ENCODE peak calls at places on chromosomes 5 and 9, in ten cellular contexts. Y, V, X, K, S, C, M, F, A and E are unnamed samples.

GRCh38 chr9:19137282-19137681 is 10.0 kb upstream of the PLIN2 start:
- DNase-seq in Y (peak), V (peak), X (no peak), K (no peak), S (peak), C (no peak), M (no peak), F (no peak), A (no peak), E (no peak)

GRCh38 chr5:138539791-138540190 is 3.2 kb downstream of the ETF1 start:
- DNase-seq in Y (no peak), V (no peak), X (no peak), K (no peak), S (no peak), C (no peak), M (no peak), F (no peak), A (no peak), E (no peak)

GRCh38 chr9:136397643-136398042 is 2.3 kb downstream of the SNAPC4 start:
- DNase-seq in Y (no peak), V (no peak), X (no peak), K (no peak), S (no peak), C (no peak), M (no peak), F (no peak), A (no peak), E (no peak)

GRCh38 chr9:28435456-28435855 is 862.2 kb upstream of the C9orf72 start:
- DNase-seq in Y (no peak), V (no peak), X (no peak), K (no peak), S (no peak), C (no peak), M (no peak), F (no peak), A (no peak), E (no peak)

GRCh38 chr9:37241340-37241739 is 121.0 kb downstream of the ZCCHC7 start:
- DNase-seq in Y (no peak), V (no peak), X (no peak), K (no peak), S (no peak), C (no peak), M (no peak), F (no peak), A (no peak), E (no peak)

GRCh38 chr5:153402550-153402949 is 87.9 kb upstream of the GRIA1 start:
- DNase-seq in Y (peak), V (peak), X (no peak), K (no peak), S (peak), C (no peak), M (no peak), F (no peak), A (no peak), E (no peak)

GRCh38 chr5:21919417-21920022 is 933.6 kb downstream of the CDH12 start:
- DNase-seq in Y (no peak), V (peak), X (peak), K (no peak), S (peak), C (peak), M (no peak), F (peak), A (peak), E (no peak)

GRCh38 chr9:134034215-134035040 is 9.1 kb downstream of the BRD3OS start:
- DNase-seq in Y (no peak), V (no peak), X (no peak), K (no peak), S (no peak), C (no peak), M (no peak), F (no peak), A (no peak), E (no peak)

GRCh38 chr5:87195616-87196015 is 72.1 kb upstream of the RASA1 start:
- DNase-seq in Y (peak), V (no peak), X (no peak), K (no peak), S (peak), C (no peak), M (no peak), F (no peak), A (no peak), E (no peak)

GRCh38 chr5:40220260-40220659 is 459.5 kb upstream of the PTGER4 start:
- DNase-seq in Y (no peak), V (no peak), X (no peak), K (no peak), S (no peak), C (no peak), M (no peak), F (no peak), A (no peak), E (no peak)

GRCh38 chr5:135437796-135438560 is 9.2 kb downstream of the DCANP1 start:
- DNase-seq in Y (peak), V (peak), X (no peak), K (peak), S (peak), C (no peak), M (peak), F (no peak), A (no peak), E (no peak)

GRCh38 chr5:16933337-16933736 is 2.8 kb downstream of the MYO10 start:
- DNase-seq in Y (no peak), V (no peak), X (no peak), K (no peak), S (no peak), C (no peak), M (no peak), F (no peak), A (no peak), E (no peak)

GRCh38 chr5:176405656-176406435 is 10.5 kb downstream of the CLTB start:
- DNase-seq in Y (no peak), V (no peak), X (peak), K (no peak), S (no peak), C (no peak), M (no peak), F (no peak), A (no peak), E (no peak)

GRCh38 chr9:106862946-106863740 is at the start of gene ZNF462:
- DNase-seq in Y (no peak), V (peak), X (peak), K (peak), S (peak), C (peak), M (peak), F (peak), A (peak), E (no peak)

GRCh38 chr5:159226451-159226850 is 17.1 kb upstream of the RNF145 start:
- DNase-seq in Y (no peak), V (no peak), X (no peak), K (no peak), S (no peak), C (no peak), M (no peak), F (no peak), A (no peak), E (no peak)

GRCh38 chr5:71782771-71783770 is 64.0 kb downstream of the CARTPT start:
- DNase-seq in Y (peak), V (peak), X (peak), K (peak), S (peak), C (peak), M (peak), F (peak), A (peak), E (no peak)

GRCh38 chr9:112487799-112488345 is 1.2 kb downstream of the KIAA1958 start:
- DNase-seq in Y (no peak), V (peak), X (peak), K (no peak), S (no peak), C (no peak), M (no peak), F (no peak), A (no peak), E (no peak)

GRCh38 chr9:125867752-125868400 is 120.7 kb downstream of the PBX3 start:
- DNase-seq in Y (no peak), V (peak), X (no peak), K (no peak), S (no peak), C (no peak), M (no peak), F (no peak), A (no peak), E (no peak)

GRCh38 chr5:85010014-85010562 is 625.4 kb upstream of the EDIL3 start:
- DNase-seq in Y (no peak), V (no peak), X (no peak), K (no peak), S (no peak), C (no peak), M (no peak), F (no peak), A (no peak), E (no peak)

GRCh38 chr5:78549043-78549442 is 99.5 kb downstream of the LHFPL2 start:
- DNase-seq in Y (no peak), V (no peak), X (no peak), K (no peak), S (no peak), C (no peak), M (no peak), F (no peak), A (no peak), E (peak)

GRCh38 chr5:80736730-80737129 is 81.9 kb upstream of the DHFR start:
- DNase-seq in Y (no peak), V (peak), X (no peak), K (no peak), S (peak), C (no peak), M (no peak), F (no peak), A (no peak), E (no peak)

GRCh38 chr9:72089461-72090130 is 29.2 kb upstream of the C9orf57 start:
- DNase-seq in Y (no peak), V (no peak), X (no peak), K (no peak), S (no peak), C (no peak), M (no peak), F (no peak), A (no peak), E (no peak)

GRCh38 chr5:9610969-9611368 is 19.2 kb downstream of the TAS2R1 start:
- DNase-seq in Y (no peak), V (no peak), X (no peak), K (no peak), S (no peak), C (no peak), M (no peak), F (no peak), A (no peak), E (no peak)

GRCh38 chr5:66413931-66414330 is 182.3 kb upstream of the MAST4 start:
- DNase-seq in Y (no peak), V (no peak), X (no peak), K (no peak), S (no peak), C (no peak), M (no peak), F (no peak), A (no peak), E (no peak)

GRCh38 chr5:7872517-7873149 is 3.7 kb downstream of the MTRR start:
- DNase-seq in Y (no peak), V (no peak), X (no peak), K (no peak), S (no peak), C (no peak), M (no peak), F (no peak), A (no peak), E (no peak)

GRCh38 chr5:6359534-6359933 is 18.8 kb downstream of the MED10 start:
- DNase-seq in Y (no peak), V (no peak), X (no peak), K (no peak), S (no peak), C (no peak), M (no peak), F (no peak), A (no peak), E (no peak)

GRCh38 chr9:137724818-137725240 is 106.0 kb downstream of the EHMT1 start:
- DNase-seq in Y (no peak), V (no peak), X (no peak), K (no peak), S (no peak), C (no peak), M (no peak), F (no peak), A (no peak), E (no peak)

GRCh38 chr9:4375424-4376195 is 75.7 kb upstream of the GLIS3 start:
- DNase-seq in Y (peak), V (peak), X (no peak), K (no peak), S (peak), C (no peak), M (no peak), F (no peak), A (peak), E (no peak)

GRCh38 chr9:91148306-91148705 is 213.4 kb downstream of the AUH start:
- DNase-seq in Y (no peak), V (no peak), X (no peak), K (no peak), S (no peak), C (no peak), M (no peak), F (no peak), A (no peak), E (no peak)

GRCh38 chr5:67699560-67699959 is 503.0 kb upstream of the CD180 start:
- DNase-seq in Y (no peak), V (no peak), X (no peak), K (no peak), S (no peak), C (no peak), M (no peak), F (no peak), A (no peak), E (no peak)

GRCh38 chr9:87863882-87864465 is 18.7 kb upstream of the SPATA31E1 start:
- DNase-seq in Y (no peak), V (no peak), X (no peak), K (no peak), S (no peak), C (no peak), M (no peak), F (no peak), A (no peak), E (no peak)

DNA sequence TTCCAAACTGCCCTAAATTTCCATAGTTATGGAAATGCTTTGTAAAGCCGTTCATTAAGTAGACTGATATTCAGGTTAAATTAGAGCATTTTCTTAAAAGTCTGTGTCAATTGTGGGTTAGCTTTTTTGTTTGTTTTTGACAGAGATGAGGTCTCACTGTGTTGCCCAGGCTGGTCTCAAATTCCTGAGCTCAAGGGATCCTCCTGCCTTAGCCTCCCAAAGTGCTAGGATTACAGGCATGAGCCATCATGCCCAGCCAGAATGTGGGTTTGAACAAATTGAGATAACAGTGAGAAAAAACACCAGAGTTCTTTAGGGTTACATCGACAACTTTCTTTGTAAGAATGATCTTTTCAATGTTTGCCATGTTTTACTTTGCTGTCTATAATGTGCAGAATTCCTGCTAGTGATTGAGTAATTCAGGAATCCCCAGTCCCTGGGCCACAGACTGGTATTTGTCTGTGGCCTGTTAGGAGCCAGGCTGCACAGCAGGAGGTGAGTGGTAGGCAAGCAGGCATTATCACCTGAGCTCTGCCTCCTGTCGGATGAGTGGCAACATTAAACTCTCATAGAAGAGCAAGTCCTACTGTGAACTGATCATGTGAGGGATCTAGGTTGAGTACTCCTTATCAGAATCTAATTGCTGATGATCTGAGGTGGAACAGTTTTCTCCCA is 80.5 kb downstream of the RAI14 start:
- DNase-seq in Y (no peak), V (no peak), X (no peak), K (no peak), S (no peak), C (no peak), M (no peak), F (no peak), A (no peak), E (no peak)
- TF ChIP-seq CTCF in Y (no peak), V (no peak), X (no peak), K (no peak), S (no peak), C (no peak), M (no peak), F (no peak), A (no peak), E (no peak)

GRCh38 chr9:110198357-110198756 is 9.6 kb downstream of the C9orf152 start:
- DNase-seq in Y (no peak), V (no peak), X (no peak), K (no peak), S (no peak), C (no peak), M (no peak), F (no peak), A (no peak), E (no peak)

GRCh38 chr9:110202232-110202631 is 5.7 kb downstream of the C9orf152 start:
- DNase-seq in Y (no peak), V (no peak), X (no peak), K (no peak), S (no peak), C (no peak), M (no peak), F (no peak), A (no peak), E (no peak)

GRCh38 chr9:110199643-110200042 is 8.3 kb downstream of the C9orf152 start:
- DNase-seq in Y (no peak), V (no peak), X (no peak), K (no peak), S (no peak), C (no peak), M (no peak), F (no peak), A (no peak), E (no peak)

GRCh38 chr9:110192531-110193326 is 15.2 kb downstream of the C9orf152 start:
- DNase-seq in Y (peak), V (no peak), X (no peak), K (no peak), S (peak), C (no peak), M (no peak), F (no peak), A (no peak), E (no peak)

DNA sequence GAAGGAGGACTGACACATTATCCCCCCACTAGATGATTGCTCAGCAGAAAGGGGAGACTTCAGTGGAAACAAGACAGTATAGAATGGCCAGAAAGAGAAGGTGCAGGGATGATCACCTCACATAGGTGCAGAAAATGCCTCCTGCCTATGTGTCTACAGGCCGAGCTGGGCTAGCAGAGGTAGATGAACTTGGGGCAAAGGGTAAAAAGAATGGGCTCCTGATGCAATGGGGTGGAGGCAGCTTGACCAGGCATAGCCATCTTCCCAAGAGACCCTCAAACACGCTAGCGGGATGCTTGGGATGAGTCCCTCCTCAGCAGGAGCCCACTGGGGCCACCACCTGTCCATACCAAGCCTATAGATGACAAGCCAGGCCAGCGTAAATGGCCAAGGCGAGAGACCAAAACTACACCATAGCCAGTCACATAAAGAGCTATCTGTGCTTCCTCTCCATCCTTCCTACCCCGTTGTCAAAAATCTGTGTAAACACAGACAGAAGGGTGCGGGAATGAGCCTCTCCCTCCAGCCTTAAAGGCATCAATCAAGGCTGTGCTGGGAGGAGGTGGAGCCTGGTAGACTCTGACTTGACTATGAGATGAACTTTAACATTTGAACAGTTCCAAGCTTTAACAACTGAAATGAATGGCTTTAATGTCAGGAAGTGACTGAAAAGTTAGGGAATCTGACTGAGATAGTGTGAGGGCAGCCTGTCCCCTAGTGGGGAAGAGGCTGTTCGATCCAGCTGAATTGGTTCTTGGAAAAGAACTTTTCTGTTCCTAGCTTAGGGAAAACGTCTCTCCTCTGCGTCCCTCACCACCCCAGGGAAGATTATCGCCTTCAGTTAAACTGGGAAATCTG is 10.4 kb downstream of the C9orf152 start:
- DNase-seq in Y (no peak), V (no peak), X (no peak), K (no peak), S (no peak), C (no peak), M (no peak), F (no peak), A (no peak), E (no peak)
- TF ChIP-seq CTCF in Y (peak), V (peak), X (no peak), K (peak), S (peak), C (no peak), M (no peak), F (no peak), A (no peak), E (no peak)

GRCh38 chr5:161432798-161433197 is 113.7 kb downstream of the GABRB2 start:
- DNase-seq in Y (no peak), V (no peak), X (no peak), K (no peak), S (no peak), C (no peak), M (no peak), F (no peak), A (no peak), E (no peak)

GRCh38 chr5:161431963-161432362 is 114.6 kb downstream of the GABRB2 start:
- DNase-seq in Y (no peak), V (no peak), X (no peak), K (no peak), S (no peak), C (no peak), M (no peak), F (no peak), A (no peak), E (no peak)
- TF ChIP-seq CTCF in Y (no peak), V (no peak), X (no peak), K (no peak), S (no peak), C (no peak), M (no peak), F (no peak), A (no peak), E (no peak)

DNA sequence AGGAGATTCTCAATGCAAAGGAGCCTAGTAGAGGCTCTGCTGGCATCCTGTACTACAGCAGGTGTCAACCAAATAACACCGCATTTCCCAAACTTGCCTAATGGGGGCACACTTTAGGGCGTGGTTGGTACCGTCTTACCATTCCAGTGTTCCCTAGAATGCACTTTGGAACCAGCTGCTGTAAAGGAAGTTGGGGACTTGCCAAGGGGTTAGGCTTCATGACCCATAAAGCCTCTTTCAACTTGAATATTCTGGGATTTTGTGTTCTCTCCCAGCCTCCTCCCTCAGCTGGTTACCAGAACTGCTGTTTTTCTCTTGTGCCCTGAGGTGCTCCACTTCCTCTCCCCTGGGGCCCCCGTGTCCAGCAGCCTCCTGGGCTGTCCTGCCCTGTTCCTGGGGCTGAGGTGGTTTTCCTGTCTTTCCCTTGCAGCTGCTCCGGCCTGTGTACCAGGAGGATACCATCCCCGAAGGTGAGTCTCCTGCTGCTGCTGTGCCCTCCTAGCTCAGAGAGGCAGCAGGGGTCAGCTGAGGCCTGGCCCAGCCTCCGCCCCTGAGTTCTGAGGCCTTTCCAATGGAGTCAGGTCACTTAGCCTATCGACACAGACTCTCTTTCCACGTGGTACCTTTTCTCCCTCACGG is 44.7 kb downstream of the RGS3 start:
- DNase-seq in Y (no peak), V (peak), X (no peak), K (no peak), S (no peak), C (no peak), M (no peak), F (no peak), A (no peak), E (no peak)
- TF ChIP-seq CTCF in Y (no peak), V (peak), X (peak), K (peak), S (peak), C (peak), M (no peak), F (no peak), A (peak), E (no peak)

DNA sequence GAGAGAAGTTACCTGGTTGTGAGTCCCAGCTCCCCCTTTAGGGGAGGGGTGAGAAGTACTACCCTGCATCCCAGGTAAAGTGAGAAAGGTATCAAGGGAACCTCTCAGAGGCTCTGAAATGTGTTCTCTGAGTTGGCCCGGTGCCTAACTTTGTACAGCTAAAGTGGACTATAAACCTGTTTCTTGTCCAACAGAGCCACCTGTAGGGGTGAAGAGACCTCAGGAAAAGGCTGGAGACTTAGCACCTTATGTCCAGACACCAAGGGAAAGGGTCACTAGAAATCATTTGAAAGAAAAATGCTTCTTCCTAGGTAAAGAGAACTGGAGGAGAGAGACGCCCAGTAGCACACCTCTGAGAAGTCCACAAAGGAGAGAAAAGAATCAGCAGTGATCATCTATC is 108.3 kb upstream of the KIF2A start:
- DNase-seq in Y (no peak), V (no peak), X (no peak), K (no peak), S (no peak), C (no peak), M (no peak), F (no peak), A (no peak), E (no peak)
- TF ChIP-seq CTCF in Y (no peak), V (no peak), X (no peak), K (no peak), S (no peak), C (no peak), M (no peak), F (no peak), A (no peak), E (no peak)